ENCODE peak calls at places on chromosomes 6 and 20, in four cellular contexts. C is MCF 10A, H is B cell, E is heart left ventricle. T is an unnamed sample.

GRCh38 chr6:36608788-36609563 is 14.8 kb downstream of the SRSF3 start:
- DNase-seq in E (no peak), H (no peak), C (no peak), T (no peak)

GRCh38 chr6:75196051-75196743 is 9.7 kb downstream of the COL12A1 start:
- DNase-seq in E (no peak), C (no peak), H (no peak), T (no peak)

GRCh38 chr6:158939255-158940170 is 60.5 kb downstream of the RSPH3 start:
- DNase-seq in C (no peak), E (no peak), H (no peak), T (peak)

GRCh38 chr6:140319209-140319608 is 944.8 kb upstream of the CITED2 start:
- DNase-seq in C (no peak), H (no peak), E (no peak), T (no peak)

GRCh38 chr6:31381666-31382065 is 21.7 kb upstream of the MICA start:
- DNase-seq in E (no peak), C (no peak), H (no peak), T (no peak)

GRCh38 chr20:10591956-10592521 is 81.8 kb downstream of the JAG1 start:
- DNase-seq in E (no peak), H (no peak), C (peak), T (no peak)

GRCh38 chr6:46042355-46042999 is 26.8 kb upstream of the CLIC5 start:
- DNase-seq in E (no peak), H (no peak), C (peak), T (peak)

GRCh38 chr6:343226-343935 is 48.2 kb upstream of the IRF4 start:
- DNase-seq in E (no peak), H (no peak), C (no peak), T (no peak)

GRCh38 chr6:7268362-7269310 is 44.4 kb downstream of the SSR1 start:
- DNase-seq in C (no peak), E (no peak), H (no peak), T (no peak)

GRCh38 chr6:56831334-56831733 is 123.6 kb upstream of the BEND6 start:
- DNase-seq in C (no peak), H (no peak), E (no peak), T (no peak)

GRCh38 chr6:90466191-90466940 is 120.5 kb downstream of the MAP3K7 start:
- DNase-seq in E (no peak), C (no peak), H (no peak), T (peak)

GRCh38 chr6:169774347-169774746 is 22.9 kb downstream of the ERMARD start:
- DNase-seq in C (no peak), E (no peak), H (no peak), T (no peak)

GRCh38 chr20:63659370-63659769 is 1.3 kb downstream of the RTEL1 start:
- DNase-seq in C (no peak), E (no peak), H (no peak), T (no peak)

GRCh38 chr6:53618219-53618618 is 47.3 kb downstream of the KLHL31 start:
- DNase-seq in H (no peak), E (no peak), C (no peak), T (no peak)

GRCh38 chr6:133466666-133467065 is 225.5 kb downstream of the EYA4 start:
- DNase-seq in C (no peak), H (no peak), E (no peak), T (no peak)

GRCh38 chr6:30145818-30146217 is 9.9 kb downstream of the TRIM40 start:
- DNase-seq in E (no peak), H (no peak), C (no peak), T (no peak)

GRCh38 chr6:18352842-18353241 is 34.3 kb upstream of the RNF144B start:
- DNase-seq in E (no peak), H (no peak), C (peak), T (no peak)

GRCh38 chr6:161038229-161039003 is 46.8 kb downstream of the MAP3K4 start:
- DNase-seq in E (peak), H (no peak), C (peak), T (no peak)

GRCh38 chr6:40586369-40586768 is 795 bp downstream of the LRFN2 start:
- DNase-seq in C (no peak), E (no peak), H (no peak), T (no peak)

GRCh38 chr6:13362432-13362831 is 34.1 kb upstream of the TBC1D7 start:
- DNase-seq in H (no peak), C (no peak), E (no peak), T (no peak)

GRCh38 chr6:120274547-120274946 is 925.0 kb upstream of the MAN1A1 start:
- DNase-seq in C (no peak), H (peak), E (no peak), T (no peak)

GRCh38 chr20:49957487-49957938 is 21.3 kb downstream of the RNF114 start:
- DNase-seq in H (no peak), C (no peak), E (peak), T (no peak)

DNA sequence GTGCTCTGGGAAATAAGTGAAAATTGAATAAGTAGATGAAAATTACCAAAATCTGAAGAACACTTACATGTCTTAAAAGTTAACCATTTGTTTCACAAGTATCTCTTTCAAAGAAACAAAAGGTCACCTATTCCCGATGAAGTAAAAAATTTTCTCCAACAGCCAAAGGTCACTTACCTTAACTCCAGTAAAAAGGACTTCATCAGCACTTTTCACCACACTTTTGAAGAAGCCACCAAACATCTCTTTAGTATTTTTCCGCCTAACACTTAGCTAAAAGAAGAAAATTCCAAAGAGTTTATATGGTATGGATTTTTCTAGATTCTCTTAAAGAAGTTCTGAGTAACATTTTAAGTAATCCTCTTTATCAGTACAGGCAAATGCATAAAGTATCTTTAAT is 17.3 kb downstream of the SNX5 start:
- DNase-seq in C (no peak), H (no peak), E (no peak), T (no peak)
- TF ChIP-seq CTCF in C (no peak), H (no peak), E (no peak), T (no peak)

GRCh38 chr20:38214871-38215788 is 45.4 kb downstream of the KIAA1755 start:
- DNase-seq in H (no peak), C (no peak), E (no peak), T (no peak)
- TF ChIP-seq CTCF in H (no peak), C (no peak), E (peak), T (no peak)

GRCh38 chr20:6622041-6622440 is 145.4 kb upstream of the BMP2 start:
- DNase-seq in H (no peak), E (no peak), C (no peak), T (no peak)

GRCh38 chr20:6630494-6630893 is 137.0 kb upstream of the BMP2 start:
- DNase-seq in C (no peak), H (no peak), E (no peak), T (no peak)

GRCh38 chr20:6623989-6624388 is 143.5 kb upstream of the BMP2 start:
- DNase-seq in H (no peak), E (no peak), C (no peak), T (no peak)

GRCh38 chr20:6629564-6629963 is 137.9 kb upstream of the BMP2 start:
- DNase-seq in H (no peak), E (no peak), C (no peak), T (no peak)

DNA sequence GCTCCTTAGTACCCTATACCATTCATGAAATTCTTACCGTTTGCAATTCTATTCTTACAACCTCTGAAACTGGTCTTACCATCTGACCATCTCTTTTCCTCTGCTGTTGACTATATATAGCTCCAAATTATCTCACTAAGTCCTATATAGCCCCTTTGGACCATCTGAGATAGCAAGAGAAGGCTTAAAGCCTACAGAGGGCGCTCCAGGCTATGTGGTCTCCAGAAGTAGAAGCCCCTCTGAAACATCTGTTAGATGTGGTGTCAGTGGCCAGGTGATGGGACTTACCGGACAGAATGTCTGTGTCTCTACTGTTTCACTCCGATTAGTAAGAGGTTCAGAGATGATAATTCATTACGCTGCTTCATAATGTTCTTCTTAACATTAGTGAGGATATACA is 140.7 kb upstream of the BMP2 start:
- DNase-seq in H (no peak), C (no peak), E (no peak), T (no peak)
- TF ChIP-seq CTCF in H (no peak), C (no peak), E (no peak), T (no peak)

GRCh38 chr20:32188376-32189122 is 19.0 kb downstream of the PLAGL2 start:
- DNase-seq in H (no peak), C (no peak), E (no peak), T (no peak)
- TF ChIP-seq CTCF in H (no peak), C (no peak), E (no peak), T (no peak)

DNA sequence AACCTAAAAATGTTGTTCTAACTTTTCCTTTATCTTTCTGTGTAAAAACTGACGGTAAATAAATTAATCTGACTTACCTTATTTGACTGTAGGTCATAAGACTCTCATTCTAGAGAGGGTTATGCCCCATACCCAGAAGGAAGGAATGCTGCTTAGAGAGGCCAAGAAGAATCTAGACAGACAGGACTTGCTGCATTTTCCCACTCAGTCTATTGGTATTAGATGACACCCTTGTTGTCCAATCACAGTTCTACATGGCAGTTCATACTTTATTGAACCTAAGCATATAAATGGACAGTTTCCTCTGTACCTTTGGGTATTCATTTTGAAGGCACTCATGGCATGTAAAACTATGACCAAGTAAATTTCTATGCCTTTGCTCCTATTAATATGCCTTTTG is 359.6 kb upstream of the ID4 start:
- DNase-seq in H (no peak), C (no peak), E (no peak), T (no peak)
- TF ChIP-seq CTCF in H (no peak), C (no peak), E (no peak), T (no peak)

DNA sequence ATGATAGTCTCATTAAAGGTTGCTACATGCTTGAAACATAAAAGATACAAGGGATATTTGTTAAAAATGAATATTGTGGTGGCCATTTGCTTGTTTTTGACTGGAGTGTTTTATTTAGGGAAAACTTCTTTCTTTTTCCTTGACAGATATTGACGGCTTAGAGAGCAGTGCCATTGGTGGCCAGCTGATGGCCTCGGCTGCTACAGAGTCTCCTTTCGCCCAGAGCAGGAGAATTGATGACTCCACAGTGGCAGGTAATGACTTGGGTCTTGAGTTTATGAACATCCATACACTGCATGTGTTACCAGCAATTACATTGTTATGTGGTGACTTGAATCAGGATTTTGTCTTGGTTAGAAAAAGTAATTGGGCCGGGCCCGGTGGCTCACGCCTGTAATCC is 67.5 kb upstream of the PBOV1 start:
- DNase-seq in H (no peak), E (no peak), C (no peak), T (no peak)
- TF ChIP-seq CTCF in H (no peak), E (peak), C (no peak), T (no peak)

T was measured in activated CD8-positive, alpha-beta T cell treated with anti-CD3 and anti-CD28 coated beads for 36 hours.